ENCODE peak calls at places on chromosomes 7 and 10, in four cellular contexts. G is mammary epithelial cell, F is stomach, Q is ovary. H is an unnamed sample. For H3K36me3, the result is how much of the 10 kb centered on the place peaks cover.

GRCh38 chr7:44308741-44309270 is 16.6 kb downstream of the CAMK2B start:
- DNase-seq in F (peak), Q (no peak), G (no peak), H (no peak)

GRCh38 chr10:18100664-18101063 is 39.6 kb upstream of the CACNB2 start:
- DNase-seq in Q (no peak), F (no peak), G (no peak), H (no peak)

GRCh38 chr10:71631007-71631859 is 88.3 kb downstream of the C10orf105 start:
- DNase-seq in Q (no peak), G (no peak), F (no peak), H (no peak)

GRCh38 chr7:99822731-99823718 is 4.8 kb upstream of the CYP3A43 start:
- DNase-seq in G (no peak), Q (no peak), F (peak), H (no peak)

GRCh38 chr7:98054585-98054984 is 52.1 kb upstream of the LMTK2 start:
- DNase-seq in Q (no peak), F (no peak), G (peak), H (no peak)

GRCh38 chr7:155222046-155222445 is 75.6 kb upstream of the INSIG1 start:
- DNase-seq in Q (no peak), G (no peak), F (no peak), H (no peak)

GRCh38 chr7:133936074-133936473 is 191.1 kb upstream of the LRGUK start:
- DNase-seq in Q (no peak), F (no peak), G (no peak), H (no peak)

GRCh38 chr10:109173910-109174309 is 749.4 kb downstream of the XPNPEP1 start:
- DNase-seq in F (no peak), G (no peak), Q (no peak), H (no peak)

GRCh38 chr7:17462059-17462695 is 163.7 kb downstream of the AHR start:
- DNase-seq in Q (no peak), G (peak), F (no peak), H (no peak)

GRCh38 chr10:132231656-132232552 is 45.2 kb downstream of the DPYSL4 start:
- DNase-seq in Q (no peak), F (no peak), G (no peak), H (no peak)

GRCh38 chr7:116229359-116229758 is 19.0 kb downstream of the TES start:
- DNase-seq in G (no peak), Q (no peak), F (no peak), H (no peak)

GRCh38 chr10:124106241-124106905 is 13.0 kb upstream of the CHST15 start:
- DNase-seq in G (peak), F (peak), Q (peak), H (no peak)

GRCh38 chr7:158543401-158543680 is 44.3 kb downstream of the PTPRN2 start:
- DNase-seq in Q (no peak), G (no peak), F (no peak), H (no peak)

GRCh38 chr10:85545874-85546273 is 820.7 kb downstream of the GRID1 start:
- DNase-seq in G (no peak), F (no peak), Q (no peak), H (no peak)

GRCh38 chr10:109886037-109886787 is 37.1 kb downstream of the XPNPEP1 start:
- DNase-seq in G (no peak), Q (no peak), F (no peak), H (no peak)

GRCh38 chr7:64630496-64630895 is 35.4 kb upstream of the ZNF107 start:
- DNase-seq in F (no peak), G (no peak), Q (no peak), H (no peak)

GRCh38 chr10:78559514-78560392 is 509.0 kb upstream of the ZMIZ1 start:
- DNase-seq in G (no peak), Q (no peak), F (no peak), H (no peak)

GRCh38 chr10:12605580-12606405 is 256.4 kb downstream of the CAMK1D start:
- DNase-seq in G (peak), Q (peak), F (peak), H (no peak)

GRCh38 chr10:113058175-113058961 is 108.3 kb downstream of the TCF7L2 start:
- DNase-seq in F (no peak), G (peak), Q (no peak), H (no peak)

GRCh38 chr10:79405221-79405994 is 40.0 kb downstream of the ZCCHC24 start:
- DNase-seq in G (no peak), Q (peak), F (peak), H (no peak)

GRCh38 chr7:20365486-20365885 is 34.8 kb downstream of the ITGB8 start:
- DNase-seq in G (peak), Q (no peak), F (no peak), H (no peak)

GRCh38 chr10:60140681-60141632 is 234.6 kb upstream of the CCDC6 start:
- DNase-seq in F (no peak), G (no peak), Q (no peak), H (peak)

GRCh38 chr7:20249924-20250323 is 32.7 kb upstream of the MACC1 start:
- DNase-seq in G (no peak), F (no peak), Q (no peak), H (no peak)

GRCh38 chr7:54885285-54885684 is 126.3 kb upstream of the SEC61G start:
- DNase-seq in F (no peak), G (no peak), Q (no peak), H (no peak)

GRCh38 chr10:129627442-129627841 is 160.4 kb downstream of the MGMT start:
- DNase-seq in Q (no peak), F (no peak), G (no peak), H (no peak)

GRCh38 chr10:99631496-99631895 is 11.3 kb upstream of the SLC25A28 start:
- DNase-seq in G (peak), Q (no peak), F (no peak), H (no peak)

GRCh38 chr10:110861476-110861875 is 10.3 kb upstream of the PDCD4 start:
- DNase-seq in F (no peak), G (no peak), Q (no peak), H (no peak)

GRCh38 chr10:103238506-103239252 is 7.0 kb upstream of the RPEL1 start:
- DNase-seq in F (peak), Q (no peak), G (peak), H (no peak)

GRCh38 chr10:23048191-23048590 is 47.2 kb upstream of the MSRB2 start:
- DNase-seq in Q (no peak), F (no peak), G (no peak), H (no peak)

GRCh38 chr7:81776972-81777371 is 7.1 kb upstream of the HGF start:
- DNase-seq in G (no peak), Q (no peak), F (no peak), H (no peak)

GRCh38 chr7:81767883-81768282 is 2.0 kb downstream of the HGF start:
- DNase-seq in G (no peak), Q (no peak), F (no peak), H (no peak)

GRCh38 chr7:20219446-20220292 is 2.5 kb upstream of the MACC1 start:
- DNase-seq in F (peak), G (peak), Q (no peak), H (no peak)

GRCh38 chr10:112374724-112375541 is 1.0 kb downstream of the ACSL5 start:
- DNase-seq in G (no peak), Q (no peak), F (no peak), H (no peak)

GRCh38 chr10:77857272-77857671 is 69.3 kb downstream of the DLG5 start:
- DNase-seq in G (peak), Q (no peak), F (peak), H (no peak)

GRCh38 chr10:75408911-75409885 is 7.6 kb upstream of the ZNF503 start:
- DNase-seq in F (peak), Q (peak), G (peak), H (no peak)

GRCh38 chr10:102420443-102420809 is 210 bp upstream of the FBXL15 start:
- DNase-seq in G (no peak), F (peak), Q (no peak), H (no peak)

GRCh38 chr7:107976620-107977019 is 26.3 kb downstream of the LAMB1 start:
- DNase-seq in F (no peak), G (no peak), Q (no peak), H (no peak)
- H3K36me3 ChIP-seq in F (half or more), G (under half), Q (under half), H (under half)

DNA sequence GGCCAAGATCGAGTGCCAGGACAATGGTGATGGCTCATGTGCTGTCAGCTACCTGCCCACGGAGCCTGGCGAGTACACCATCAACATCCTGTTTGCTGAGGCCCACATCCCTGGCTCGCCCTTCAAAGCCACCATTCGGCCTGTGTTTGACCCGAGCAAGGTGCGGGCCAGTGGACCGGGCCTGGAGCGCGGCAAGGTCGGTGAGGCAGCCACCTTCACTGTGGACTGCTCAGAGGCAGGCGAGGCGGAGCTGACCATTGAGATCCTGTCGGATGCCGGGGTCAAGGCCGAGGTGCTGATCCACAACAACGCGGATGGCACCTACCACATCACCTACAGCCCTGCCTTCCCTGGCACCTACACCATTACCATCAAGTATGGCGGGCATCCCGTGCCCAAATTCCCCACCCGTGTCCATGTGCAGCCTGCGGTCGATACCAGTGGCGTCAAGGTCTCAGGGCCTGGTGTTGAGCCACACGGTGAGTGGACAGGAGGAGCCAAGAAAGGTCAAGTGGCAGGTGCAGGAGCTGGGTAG is 14.6 kb downstream of the FLNC start:
- DNase-seq in F (no peak), Q (no peak), G (no peak), H (no peak)
- H3K36me3 ChIP-seq in F (half or more), Q (under half), G (under half), H (under half)

DNA sequence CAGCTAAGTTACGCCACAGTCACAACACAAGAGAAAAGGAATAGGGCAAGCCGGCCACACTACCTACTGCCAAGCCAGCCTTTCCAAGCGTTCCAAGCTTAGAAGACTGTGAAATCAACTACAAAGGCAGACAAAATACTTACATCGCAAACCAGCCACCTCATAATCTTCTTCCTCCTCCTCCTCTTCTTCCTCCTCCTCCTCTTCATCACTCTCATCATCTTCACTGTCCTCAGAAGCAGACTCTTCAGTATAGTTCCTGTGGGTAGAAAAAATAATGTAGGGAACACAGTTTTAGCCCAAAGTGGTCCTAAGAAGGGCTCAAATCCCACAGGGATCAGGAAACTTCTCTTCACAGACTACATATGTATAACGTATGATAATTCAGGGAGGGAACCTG is 13.5 kb downstream of the FZD9 start:
- DNase-seq in Q (no peak), F (no peak), G (no peak), H (no peak)
- H3K36me3 ChIP-seq in Q (under half), F (half or more), G (half or more), H (half or more)

DNA sequence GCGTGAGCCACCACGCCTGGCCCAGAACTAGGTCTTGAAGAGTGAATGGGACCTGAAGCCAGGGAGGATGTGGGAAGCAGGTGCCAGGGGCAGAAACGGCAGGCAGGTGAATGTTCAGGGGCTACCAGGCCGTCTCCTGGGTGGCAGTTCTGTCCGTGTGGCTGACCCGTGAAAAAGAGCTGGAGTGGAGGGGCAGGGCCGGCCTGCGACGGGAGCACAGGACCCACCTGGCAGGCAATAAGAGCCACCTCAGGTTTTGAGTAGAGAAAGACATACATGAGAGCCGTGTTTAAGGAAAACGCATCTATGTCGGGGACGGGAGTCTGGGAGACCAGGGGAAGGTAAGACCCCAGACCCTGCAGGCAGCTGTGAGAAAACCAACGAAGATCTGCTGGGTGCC is 70.7 kb upstream of the ATP6V0A4 start:
- DNase-seq in F (no peak), G (no peak), Q (no peak), H (no peak)
- H3K36me3 ChIP-seq in F (under half), G (under half), Q (under half), H (under half)

GRCh38 chr10:69816536-69816935 is 14.8 kb downstream of the COL13A1 start:
- DNase-seq in G (no peak), Q (no peak), F (no peak), H (no peak)

GRCh38 chr10:69819713-69820506 is 18.2 kb downstream of the COL13A1 start:
- DNase-seq in G (no peak), F (no peak), Q (no peak), H (no peak)

GRCh38 chr10:69818676-69819239 is 17.1 kb downstream of the COL13A1 start:
- DNase-seq in Q (no peak), G (no peak), F (no peak), H (no peak)

GRCh38 chr10:69815099-69815498 is 13.4 kb downstream of the COL13A1 start:
- DNase-seq in G (no peak), Q (no peak), F (no peak), H (no peak)

GRCh38 chr10:69816963-69817605 is 15.4 kb downstream of the COL13A1 start:
- DNase-seq in F (no peak), Q (no peak), G (no peak), H (no peak)
- H3K36me3 ChIP-seq in F (under half), Q (under half), G (under half), H (under half)

GRCh38 chr7:138551102-138551501 is 91.0 kb downstream of the TRIM24 start:
- DNase-seq in Q (no peak), G (no peak), F (no peak), H (no peak)

GRCh38 chr7:138553805-138554204 is 93.7 kb downstream of the TRIM24 start:
- DNase-seq in Q (no peak), G (no peak), F (no peak), H (no peak)

GRCh38 chr7:138556771-138557484 is 96.9 kb downstream of the TRIM24 start:
- DNase-seq in Q (no peak), F (no peak), G (no peak), H (no peak)

GRCh38 chr7:138555684-138556083 is 95.6 kb downstream of the TRIM24 start:
- DNase-seq in G (no peak), F (no peak), Q (no peak), H (no peak)

GRCh38 chr7:138554674-138555073 is 94.6 kb downstream of the TRIM24 start:
- DNase-seq in Q (no peak), F (no peak), G (no peak), H (no peak)
- H3K36me3 ChIP-seq in Q (under half), F (half or more), G (under half), H (half or more)

H was measured in iPS DF 6.9.